ENCODE peak calls at places on chromosomes 12 and 14, in ten cellular contexts. U is stimulated activated CD8-positive, alpha-beta memory T cell treated with anti-CD3 and anti-CD28 coated beads, Interleukin-7, amount 100 ng/mL, for 1 hour; C is activated T-cell treated with anti-CD3 and anti-CD28 coated beads for 24 hours; T is WERI-Rb-1; Q is midbrain; E is activated gamma-delta T cell; F is SW 1271; A is GM12878; W is C1 segment of cervical spinal cord; H is activated CD8-positive, alpha-beta T cell treated with anti-CD3 and anti-CD28 coated beads, Interleukin-2, amount 10 ng/mL, durations not matched to agents 7 days and 5 days. J is an unnamed sample.
A peak's percentile ranks its signal among the peaks of the same experiment; 100 is the strongest.

GRCh38 chr12:120453977-120454376 is 7.7 kb downstream of the GATC start:
- DNase-seq in U (no peak), C (no peak), T (no peak), Q (no peak), E (no peak), F (no peak), A (no peak), W (no peak), H (peak; percentile 46), J (peak; percentile 39)

GRCh38 chr12:45644521-45644920 is 85.0 kb upstream of the ARID2 start:
- DNase-seq in U (no peak), C (no peak), T (no peak), Q (no peak), E (no peak), F (no peak), A (no peak), W (no peak), H (peak; percentile 31), J (no peak)

GRCh38 chr14:74257078-74257987 is 18.1 kb downstream of the VSX2 start:
- DNase-seq in U (peak; percentile 38), C (peak; percentile 51), T (peak; percentile 65), Q (peak; percentile 45), E (peak; percentile 29), F (no peak), A (no peak), W (peak; percentile 37), H (peak; percentile 62), J (peak; percentile 37)

GRCh38 chr12:88934163-88934747 is 354.0 kb upstream of the KITLG start:
- DNase-seq in U (no peak), C (no peak), T (no peak), Q (no peak), E (no peak), F (no peak), A (no peak), W (no peak), H (no peak), J (peak; percentile 87)

GRCh38 chr12:94749890-94750289 is 99.5 kb upstream of the TMCC3 start:
- DNase-seq in U (no peak), C (no peak), T (no peak), Q (no peak), E (no peak), F (no peak), A (no peak), W (no peak), H (no peak), J (no peak)

GRCh38 chr12:75852143-75852542 is 179.4 kb downstream of the PHLDA1 start:
- DNase-seq in U (no peak), C (no peak), T (no peak), Q (no peak), E (no peak), F (no peak), A (no peak), W (no peak), H (no peak), J (no peak)

GRCh38 chr12:68350753-68351152 is 18.6 kb upstream of the MDM1 start:
- DNase-seq in U (no peak), C (no peak), T (no peak), Q (no peak), E (no peak), F (no peak), A (no peak), W (no peak), H (no peak), J (no peak)

GRCh38 chr12:15558915-15559528 is 230.2 kb downstream of the EPS8 start:
- DNase-seq in U (no peak), C (no peak), T (no peak), Q (no peak), E (no peak), F (no peak), A (no peak), W (no peak), H (no peak), J (no peak)

GRCh38 chr14:26794731-26795130 is 196.9 kb upstream of the NOVA1 start:
- DNase-seq in U (no peak), C (no peak), T (no peak), Q (no peak), E (no peak), F (no peak), A (no peak), W (no peak), H (no peak), J (no peak)

GRCh38 chr12:68794653-68795253 is 13.2 kb upstream of the MDM2 start:
- DNase-seq in U (no peak), C (no peak), T (no peak), Q (no peak), E (no peak), F (no peak), A (no peak), W (no peak), H (no peak), J (no peak)

GRCh38 chr12:88784166-88784565 is 203.9 kb upstream of the KITLG start:
- DNase-seq in U (no peak), C (no peak), T (no peak), Q (no peak), E (no peak), F (no peak), A (no peak), W (no peak), H (no peak), J (peak; percentile 2)

GRCh38 chr14:70685480-70686197 is 43.9 kb downstream of the TTC9 start:
- DNase-seq in U (no peak), C (no peak), T (peak; percentile 79), Q (no peak), E (no peak), F (no peak), A (no peak), W (no peak), H (no peak), J (no peak)

GRCh38 chr14:102272392-102272791 is 32.6 kb downstream of the MOK start:
- DNase-seq in U (no peak), C (no peak), T (no peak), Q (no peak), E (no peak), F (no peak), A (no peak), W (no peak), H (no peak), J (no peak)

GRCh38 chr14:94392510-94392935 is 4.1 kb upstream of the SERPINA1 start:
- DNase-seq in U (no peak), C (no peak), T (no peak), Q (no peak), E (no peak), F (no peak), A (peak; percentile 38), W (no peak), H (peak; percentile 46), J (no peak)

GRCh38 chr14:48957486-48957885 is 628.7 kb downstream of the RPS29 start:
- DNase-seq in U (no peak), C (no peak), T (no peak), Q (no peak), E (no peak), F (no peak), A (no peak), W (no peak), H (no peak), J (no peak)

GRCh38 chr12:89451876-89452275 is 72.7 kb downstream of the GALNT4 start:
- DNase-seq in U (no peak), C (no peak), T (no peak), Q (no peak), E (no peak), F (peak; percentile 73), A (no peak), W (no peak), H (no peak), J (no peak)

GRCh38 chr14:50666772-50667490 is 1.2 kb downstream of the SAV1 start:
- DNase-seq in U (no peak), C (no peak), T (peak; percentile 16), Q (peak; percentile 60), E (no peak), F (peak; percentile 32), A (no peak), W (no peak), H (peak; percentile 36), J (peak; percentile 58)

GRCh38 chr12:106098691-106099200 is 40.0 kb downstream of the NUAK1 start:
- DNase-seq in U (no peak), C (no peak), T (no peak), Q (no peak), E (no peak), F (no peak), A (no peak), W (no peak), H (no peak), J (no peak)

GRCh38 chr12:15268927-15269552 is 47.8 kb upstream of the RERG start:
- DNase-seq in U (no peak), C (no peak), T (peak; percentile 57), Q (peak; percentile 45), E (no peak), F (peak; percentile 31), A (no peak), W (peak; percentile 5), H (peak; percentile 51), J (peak; percentile 54)

GRCh38 chr12:64669270-64669842 is 59.1 kb downstream of the RASSF3 start:
- DNase-seq in U (no peak), C (peak; percentile 28), T (no peak), Q (no peak), E (peak; percentile 24), F (no peak), A (peak; percentile 73), W (no peak), H (peak; percentile 67), J (peak; percentile 63)

GRCh38 chr12:59595557-59596231 is at the start of gene SLC16A7:
- DNase-seq in U (peak; percentile 69), C (peak; percentile 83), T (peak; percentile 52), Q (peak; percentile 91), E (peak; percentile 77), F (peak; percentile 35), A (peak; percentile 60), W (peak; percentile 85), H (peak; percentile 89), J (peak; percentile 67)

J was measured in small intestine.